ENCODE peak calls at places on chromosomes 11 and 22, in six cellular contexts. L, W, B, R, E and Q are unnamed samples.

GRCh38 chr11:820655-821512 is 2.2 kb downstream of the PNPLA2 start:
- DNase-seq in R (peak; percentile 71), E (peak; percentile 66), L (no peak), W (no peak), B (no peak), Q (peak; percentile 56)

GRCh38 chr11:16194566-16194965 is 161.8 kb downstream of the SOX6 start:
- DNase-seq in E (no peak), W (no peak), L (no peak), B (no peak), R (no peak), Q (peak; percentile 11)

GRCh38 chr11:45005106-45005505 is 54.4 kb upstream of the TP53I11 start:
- DNase-seq in W (no peak), L (no peak), R (no peak), E (no peak), B (no peak), Q (no peak)

GRCh38 chr22:23840026-23840425 is 1.2 kb upstream of the DERL3 start:
- DNase-seq in E (no peak), L (no peak), W (no peak), R (no peak), B (no peak), Q (no peak)

GRCh38 chr11:130061017-130061416 is 8.7 kb upstream of the APLP2 start:
- DNase-seq in L (no peak), W (no peak), B (no peak), R (no peak), E (no peak), Q (no peak)

GRCh38 chr11:125165111-125165663 is 636 bp downstream of the PKNOX2 start:
- DNase-seq in R (peak; percentile 66), L (peak; percentile 73), B (peak; percentile 75), E (peak; percentile 20), W (peak; percentile 29), Q (peak; percentile 24)

GRCh38 chr11:12765428-12765827 is 91.2 kb downstream of the TEAD1 start:
- DNase-seq in B (no peak), R (peak; percentile 74), W (no peak), E (no peak), L (no peak), Q (peak; percentile 60)

GRCh38 chr22:48976556-48977535 is 850.8 kb downstream of the BRD1 start:
- DNase-seq in W (no peak), L (peak; percentile 28), E (no peak), R (no peak), B (no peak), Q (no peak)

GRCh38 chr11:114195981-114196731 is 100.0 kb upstream of the NNMT start:
- DNase-seq in B (peak; percentile 36), E (peak; percentile 64), W (no peak), R (no peak), L (no peak), Q (no peak)

GRCh38 chr11:86251285-86251830 is 6.8 kb downstream of the EED start:
- DNase-seq in L (no peak), W (no peak), E (no peak), B (no peak), R (no peak), Q (no peak)

GRCh38 chr11:32113200-32113599 is 22.3 kb downstream of the RCN1 start:
- DNase-seq in B (no peak), E (no peak), W (no peak), L (no peak), R (no peak), Q (no peak)

GRCh38 chr22:46738961-46739870 is 1.2 kb upstream of the CERK start:
- DNase-seq in B (peak; percentile 49), L (peak; percentile 67), R (peak; percentile 53), W (no peak), E (peak; percentile 23), Q (peak; percentile 72)

GRCh38 chr11:67483901-67484665 is 1.3 kb downstream of the AIP start:
- DNase-seq in L (no peak), R (no peak), B (no peak), W (no peak), E (no peak), Q (no peak)

GRCh38 chr11:115112779-115113178 is 391.4 kb downstream of the CADM1 start:
- DNase-seq in L (no peak), R (no peak), E (no peak), B (no peak), W (peak; percentile 48), Q (no peak)

GRCh38 chr11:79413258-79413657 is 27.6 kb downstream of the TENM4 start:
- DNase-seq in L (no peak), W (peak; percentile 15), E (no peak), R (peak; percentile 93), B (peak; percentile 75), Q (peak; percentile 94)

GRCh38 chr22:49112176-49112575 is 715.5 kb downstream of the BRD1 start:
- DNase-seq in E (no peak), R (no peak), L (no peak), W (no peak), B (no peak), Q (no peak)

GRCh38 chr11:117219001-117219400 is 12.9 kb downstream of the PCSK7 start:
- DNase-seq in B (no peak), W (no peak), R (no peak), L (no peak), E (no peak), Q (no peak)

GRCh38 chr11:117218133-117218915 is 13.5 kb downstream of the PCSK7 start:
- DNase-seq in W (no peak), E (no peak), L (no peak), R (no peak), B (no peak), Q (peak; percentile 57)

GRCh38 chr11:117220568-117220967 is 11.3 kb downstream of the PCSK7 start:
- DNase-seq in W (no peak), E (no peak), B (no peak), L (no peak), R (no peak), Q (no peak)

GRCh38 chr11:117219995-117220394 is 11.9 kb downstream of the PCSK7 start:
- DNase-seq in W (no peak), B (no peak), R (no peak), E (no peak), L (no peak), Q (no peak)

DNA sequence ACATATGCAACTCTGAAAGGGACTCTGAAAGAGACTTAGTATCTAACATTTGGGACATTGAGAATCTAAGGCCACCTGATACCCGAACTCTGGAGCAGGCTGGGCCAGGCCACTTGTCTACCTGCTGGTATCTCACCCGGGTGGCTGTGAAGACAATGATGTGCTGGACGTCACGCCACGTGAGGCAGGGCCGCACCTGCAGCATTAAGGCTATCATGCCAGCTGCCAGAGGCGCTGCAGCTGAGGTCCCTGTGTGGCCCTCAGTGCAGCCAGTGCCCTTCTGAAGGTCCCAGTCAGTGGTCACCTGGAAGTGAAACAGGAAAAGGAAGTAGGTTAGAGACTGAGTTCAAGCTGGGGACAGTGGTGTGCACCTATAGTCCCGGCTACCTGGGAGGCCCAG is 12.4 kb downstream of the PCSK7 start:
- DNase-seq in L (no peak), W (no peak), R (no peak), E (no peak), B (no peak), Q (no peak)
- H3K36me3 ChIP-seq in L (peaks cover 30% of the 10 kb centered on the region), W (peaks cover 35% of the 10 kb centered on the region), R (peaks cover 71% of the 10 kb centered on the region), E (peaks cover 54% of the 10 kb centered on the region), B (peaks cover 18% of the 10 kb centered on the region), Q (peaks cover 44% of the 10 kb centered on the region)

GRCh38 chr11:72081184-72081644 is 564 bp downstream of the LRRC51 start:
- DNase-seq in W (no peak), L (no peak), B (no peak), E (peak; percentile 63), R (no peak), Q (no peak)
- H2AK5ac ChIP-seq in W (no peak overlapping the region), L (peak overlapping the region; percentile 19), B (no peak overlapping the region), E (peak overlapping the region; percentile 74), R (no peak overlapping the region), Q (peak overlapping the region; percentile 83)

GRCh38 chr11:78061921-78062311 is 1.7 kb upstream of the THRSP start:
- DNase-seq in R (no peak), B (no peak), L (no peak), W (no peak), E (no peak), Q (no peak)

GRCh38 chr11:78062671-78063070 is 990 bp upstream of the THRSP start:
- DNase-seq in L (no peak), E (no peak), R (no peak), B (no peak), W (no peak), Q (no peak)

GRCh38 chr11:78061088-78061920 is 2.4 kb upstream of the THRSP start:
- DNase-seq in R (no peak), E (no peak), L (no peak), W (no peak), B (no peak), Q (no peak)

GRCh38 chr11:78065239-78065638 is 1.6 kb downstream of the THRSP start:
- DNase-seq in W (no peak), R (no peak), L (no peak), B (no peak), E (no peak), Q (no peak)

DNA sequence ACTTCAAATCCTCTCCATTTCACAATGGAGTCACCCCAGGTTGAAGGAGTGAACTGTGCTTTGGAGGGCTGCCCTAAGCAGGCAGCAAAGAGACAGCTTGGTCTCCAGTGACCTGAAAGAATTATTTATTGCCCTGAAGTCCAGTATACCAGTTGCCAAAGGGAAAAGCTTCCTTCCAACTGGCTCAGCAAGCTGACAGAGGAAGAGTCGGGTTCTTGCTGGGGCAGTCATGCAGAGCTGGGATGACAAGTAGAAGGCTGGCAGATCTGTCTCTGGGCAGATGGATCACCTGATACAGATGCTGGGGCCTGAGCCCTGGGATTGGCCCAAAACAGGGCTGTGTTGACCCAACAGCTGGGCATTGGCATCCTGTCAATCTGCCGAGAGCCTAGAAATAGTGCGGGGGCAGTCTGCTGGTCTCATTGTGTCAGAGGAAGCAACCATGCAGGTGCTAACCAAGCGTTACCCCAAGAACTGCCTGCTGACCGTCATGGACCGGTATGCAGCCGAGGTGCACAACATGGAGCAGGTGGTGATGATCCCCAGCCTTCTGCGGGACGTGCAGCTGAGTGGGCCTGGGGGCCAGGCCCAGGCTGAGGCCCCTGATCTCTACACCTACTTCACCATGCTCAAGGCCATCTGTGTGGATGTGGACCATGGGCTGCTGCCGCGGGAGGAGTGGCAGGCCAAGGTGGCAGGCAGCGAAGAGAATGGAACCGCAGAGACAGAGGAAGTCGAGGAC is at the start of gene THRSP:
- DNase-seq in B (no peak), W (no peak), L (no peak), E (no peak), R (no peak), Q (no peak)
- H3K36me3 ChIP-seq in B (no peaks in the 10 kb centered on the region), W (peaks cover 5% of the 10 kb centered on the region), L (peaks cover 3% of the 10 kb centered on the region), E (peaks cover 2% of the 10 kb centered on the region), R (peaks cover 11% of the 10 kb centered on the region), Q (peaks cover 3% of the 10 kb centered on the region)

GRCh38 chr11:36110698-36111410 is 167.0 kb downstream of the LDLRAD3 start:
- DNase-seq in E (no peak), R (no peak), L (no peak), W (no peak), B (peak; percentile 68), Q (no peak)
- H2AK5ac ChIP-seq in E (no peak overlapping the region), R (no peak overlapping the region), L (peak overlapping the region; percentile 18), W (peak overlapping the region; percentile 61), B (peak overlapping the region; percentile 49), Q (no peak overlapping the region)

GRCh38 chr22:20992056-20992442 is 9.9 kb downstream of the THAP7 start:
- DNase-seq in L (no peak), B (no peak), W (no peak), E (no peak), R (no peak), Q (no peak)
- H3K36me3 ChIP-seq in L (peaks cover 3% of the 10 kb centered on the region), B (peaks cover 2% of the 10 kb centered on the region), W (peaks cover 51% of the 10 kb centered on the region), E (peaks cover 77% of the 10 kb centered on the region), R (peaks cover 75% of the 10 kb centered on the region), Q (peaks cover 64% of the 10 kb centered on the region)

GRCh38 chr22:41800348-41801146 is at the start of gene CCDC134:
- DNase-seq in B (peak; percentile 89), R (peak; percentile 82), W (peak; percentile 79), E (peak; percentile 90), L (peak; percentile 93), Q (peak; percentile 64)
- H2AK5ac ChIP-seq in B (no peak within 1 kb of the TSS), R (peak within 1 kb of the TSS; percentile 28), W (peak within 1 kb of the TSS; percentile 95), E (peak within 1 kb of the TSS; percentile 13), L (peak within 1 kb of the TSS; percentile 48), Q (peak within 1 kb of the TSS; percentile 84)

GRCh38 chr11:74870485-74870884 is 78.4 kb downstream of the XRRA1 start:
- DNase-seq in B (peak; percentile 77), L (no peak), E (peak; percentile 73), W (no peak), R (peak; percentile 61), Q (peak; percentile 66)
- H3K36me3 ChIP-seq in B (no peaks in the 10 kb centered on the region), L (no peaks in the 10 kb centered on the region), E (peaks cover 9% of the 10 kb centered on the region), W (peaks cover 3% of the 10 kb centered on the region), R (peaks cover 77% of the 10 kb centered on the region), Q (peaks cover 18% of the 10 kb centered on the region)